ENCODE peak calls at places on chromosomes 1 and 21, in ten cellular contexts. B is HuH-7; M is suprapubic skin; P is RWPE1; A is effector memory CD8-positive, alpha-beta T cell; F is SJSA1; N is smooth muscle cell of the brain vasculature; Q is activated naive CD8-positive, alpha-beta T cell treated with anti-CD3 and anti-CD28 coated beads, Interleukin-2, amount 10 ng/mL, durations not matched to agents 7 days and 5 days; W is Calu3; Z is effector memory CD4-positive, alpha-beta T cell. L is an unnamed sample.

GRCh38 chr1:156667968-156668709 is 9.1 kb downstream of the NES start:
- DNase-seq in B (no peak), M (no peak), P (no peak), A (no peak), F (no peak), N (no peak), Q (no peak), W (no peak), Z (no peak), L (no peak)

GRCh38 chr21:35840197-35840799 is 220.0 kb downstream of the SETD4 start:
- DNase-seq in B (peak; percentile 20), M (no peak), P (peak; percentile 54), A (peak; percentile 27), F (peak; percentile 65), N (peak; percentile 74), Q (no peak), W (peak; percentile 56), Z (peak; percentile 21), L (peak; percentile 39)

GRCh38 chr21:21216013-21216412 is 217.8 kb downstream of the NCAM2 start:
- DNase-seq in B (no peak), M (no peak), P (no peak), A (no peak), F (no peak), N (no peak), Q (no peak), W (no peak), Z (no peak), L (no peak)

GRCh38 chr1:214165850-214166374 is 115.0 kb upstream of the SMYD2 start:
- DNase-seq in B (no peak), M (no peak), P (no peak), A (no peak), F (no peak), N (no peak), Q (no peak), W (no peak), Z (no peak), L (no peak)

GRCh38 chr1:247639381-247639981 is 34.1 kb downstream of the OR2G3 start:
- DNase-seq in B (no peak), M (no peak), P (peak; percentile 74), A (no peak), F (no peak), N (no peak), Q (peak; percentile 53), W (no peak), Z (no peak), L (no peak)

GRCh38 chr1:26278303-26278702 is 1.6 kb upstream of the SH3BGRL3 start:
- DNase-seq in B (no peak), M (peak; percentile 93), P (peak; percentile 68), A (no peak), F (peak; percentile 75), N (peak; percentile 54), Q (no peak), W (no peak), Z (no peak), L (peak; percentile 37)

GRCh38 chr1:107926436-107927080 is 38.4 kb downstream of the VAV3 start:
- DNase-seq in B (no peak), M (no peak), P (no peak), A (no peak), F (no peak), N (no peak), Q (no peak), W (no peak), Z (no peak), L (no peak)

GRCh38 chr1:178031856-178032320 is 62.0 kb upstream of the RASAL2 start:
- DNase-seq in B (peak; percentile 78), M (peak; percentile 94), P (peak; percentile 70), A (no peak), F (peak; percentile 86), N (peak; percentile 85), Q (no peak), W (peak; percentile 92), Z (no peak), L (peak; percentile 87)

GRCh38 chr21:45236481-45236880 is 51.2 kb downstream of the POFUT2 start:
- DNase-seq in B (no peak), M (no peak), P (no peak), A (no peak), F (no peak), N (no peak), Q (no peak), W (no peak), Z (no peak), L (no peak)

GRCh38 chr1:112704908-112705627 is 1.9 kb downstream of the RHOC start:
- DNase-seq in B (peak; percentile 87), M (peak; percentile 91), P (peak; percentile 91), A (peak; percentile 42), F (peak; percentile 94), N (peak; percentile 90), Q (peak; percentile 60), W (peak; percentile 82), Z (peak; percentile 27), L (peak; percentile 94)

GRCh38 chr21:39006653-39007417 is 176.4 kb downstream of the PSMG1 start:
- DNase-seq in B (no peak), M (no peak), P (no peak), A (no peak), F (no peak), N (peak; percentile 69), Q (no peak), W (no peak), Z (no peak), L (no peak)

GRCh38 chr1:51543877-51544276 is 24.8 kb upstream of the EPS15 start:
- DNase-seq in B (no peak), M (no peak), P (peak; percentile 52), A (no peak), F (no peak), N (no peak), Q (no peak), W (no peak), Z (no peak), L (peak; percentile 67)

GRCh38 chr1:218829143-218829542 is 344.5 kb upstream of the LYPLAL1 start:
- DNase-seq in B (no peak), M (no peak), P (no peak), A (no peak), F (no peak), N (no peak), Q (no peak), W (peak; percentile 11), Z (no peak), L (no peak)